ENCODE peak calls at places on chromosomes 11 and 22, in four cellular contexts. One of them, this sample, is unnamed.

GRCh38 chr22:40728731-40729189 is 49.5 kb downstream of the MCHR1 start:
- DNase-seq in NCI-H774: no peak
- DNase-seq in Right ventricle myocardium inferior: no peak
- DNase-seq in activated CD4-positive, alpha-beta T cell treated with anti-CD3 and anti-CD28 coated beads, Interleukin-2, amount 50 U/mL, for 1 hour: peak; percentile 70
- DNase-seq in this sample: no peak

GRCh38 chr11:746289-747175 is 732 bp upstream of the TALDO1 start:
- DNase-seq in NCI-H774: no peak
- DNase-seq in Right ventricle myocardium inferior: no peak
- DNase-seq in activated CD4-positive, alpha-beta T cell treated with anti-CD3 and anti-CD28 coated beads, Interleukin-2, amount 50 U/mL, for 1 hour: peak; percentile 14
- DNase-seq in this sample: no peak

GRCh38 chr11:115808351-115808940 is 304.2 kb upstream of the CADM1 start:
- DNase-seq in NCI-H774: no peak
- DNase-seq in Right ventricle myocardium inferior: no peak
- DNase-seq in activated CD4-positive, alpha-beta T cell treated with anti-CD3 and anti-CD28 coated beads, Interleukin-2, amount 50 U/mL, for 1 hour: no peak
- DNase-seq in this sample: no peak

GRCh38 chr11:116787786-116788486 is at the start of gene ZPR1:
- DNase-seq in NCI-H774: peak; percentile 77
- DNase-seq in Right ventricle myocardium inferior: peak; percentile 94
- DNase-seq in activated CD4-positive, alpha-beta T cell treated with anti-CD3 and anti-CD28 coated beads, Interleukin-2, amount 50 U/mL, for 1 hour: peak; percentile 85
- DNase-seq in this sample: peak; percentile 93

GRCh38 chr22:36365020-36365411 is 22.8 kb downstream of the MYH9 start:
- DNase-seq in NCI-H774: no peak
- DNase-seq in Right ventricle myocardium inferior: peak; percentile 68
- DNase-seq in activated CD4-positive, alpha-beta T cell treated with anti-CD3 and anti-CD28 coated beads, Interleukin-2, amount 50 U/mL, for 1 hour: peak; percentile 87
- DNase-seq in this sample: peak; percentile 92

GRCh38 chr11:9753031-9753430 is 89.2 kb downstream of the SWAP70 start:
- DNase-seq in NCI-H774: no peak
- DNase-seq in Right ventricle myocardium inferior: no peak
- DNase-seq in activated CD4-positive, alpha-beta T cell treated with anti-CD3 and anti-CD28 coated beads, Interleukin-2, amount 50 U/mL, for 1 hour: no peak
- DNase-seq in this sample: no peak

GRCh38 chr11:103958475-103959215 is 77.8 kb upstream of the DDI1 start:
- DNase-seq in NCI-H774: no peak
- DNase-seq in Right ventricle myocardium inferior: no peak
- DNase-seq in activated CD4-positive, alpha-beta T cell treated with anti-CD3 and anti-CD28 coated beads, Interleukin-2, amount 50 U/mL, for 1 hour: no peak
- DNase-seq in this sample: no peak

GRCh38 chr11:112343368-112344039 is 82.8 kb upstream of the PLET1 start:
- DNase-seq in NCI-H774: peak; percentile 73
- DNase-seq in Right ventricle myocardium inferior: no peak
- DNase-seq in activated CD4-positive, alpha-beta T cell treated with anti-CD3 and anti-CD28 coated beads, Interleukin-2, amount 50 U/mL, for 1 hour: no peak
- DNase-seq in this sample: no peak

GRCh38 chr11:65224939-65225283 is 36.9 kb upstream of the POLA2 start:
- DNase-seq in NCI-H774: no peak
- DNase-seq in Right ventricle myocardium inferior: no peak
- DNase-seq in activated CD4-positive, alpha-beta T cell treated with anti-CD3 and anti-CD28 coated beads, Interleukin-2, amount 50 U/mL, for 1 hour: no peak
- DNase-seq in this sample: no peak

GRCh38 chr22:50089231-50090140 is at the start of gene MOV10L1:
- DNase-seq in NCI-H774: no peak
- DNase-seq in Right ventricle myocardium inferior: no peak
- DNase-seq in activated CD4-positive, alpha-beta T cell treated with anti-CD3 and anti-CD28 coated beads, Interleukin-2, amount 50 U/mL, for 1 hour: no peak
- DNase-seq in this sample: no peak

GRCh38 chr22:32539631-32540449 is 65.2 kb downstream of the FBXO7 start:
- DNase-seq in NCI-H774: no peak
- DNase-seq in Right ventricle myocardium inferior: no peak
- DNase-seq in activated CD4-positive, alpha-beta T cell treated with anti-CD3 and anti-CD28 coated beads, Interleukin-2, amount 50 U/mL, for 1 hour: no peak
- DNase-seq in this sample: no peak

GRCh38 chr11:15525582-15525981 is 410.9 kb downstream of the INSC start:
- DNase-seq in NCI-H774: no peak
- DNase-seq in Right ventricle myocardium inferior: no peak
- DNase-seq in activated CD4-positive, alpha-beta T cell treated with anti-CD3 and anti-CD28 coated beads, Interleukin-2, amount 50 U/mL, for 1 hour: no peak
- DNase-seq in this sample: no peak

GRCh38 chr11:132171031-132171430 is 800.6 kb downstream of the NTM start:
- DNase-seq in NCI-H774: no peak
- DNase-seq in Right ventricle myocardium inferior: no peak
- DNase-seq in activated CD4-positive, alpha-beta T cell treated with anti-CD3 and anti-CD28 coated beads, Interleukin-2, amount 50 U/mL, for 1 hour: no peak
- DNase-seq in this sample: no peak

GRCh38 chr11:121207485-121208115 is 85.0 kb upstream of the SC5D start:
- DNase-seq in NCI-H774: no peak
- DNase-seq in Right ventricle myocardium inferior: no peak
- DNase-seq in activated CD4-positive, alpha-beta T cell treated with anti-CD3 and anti-CD28 coated beads, Interleukin-2, amount 50 U/mL, for 1 hour: no peak
- DNase-seq in this sample: no peak

GRCh38 chr22:45210577-45211431 is 29.9 kb downstream of the KIAA0930 start:
- DNase-seq in NCI-H774: no peak
- DNase-seq in Right ventricle myocardium inferior: no peak
- DNase-seq in activated CD4-positive, alpha-beta T cell treated with anti-CD3 and anti-CD28 coated beads, Interleukin-2, amount 50 U/mL, for 1 hour: no peak
- DNase-seq in this sample: peak; percentile 55

GRCh38 chr11:2776351-2777061 is 76.7 kb upstream of the KCNQ1OT1 start:
- DNase-seq in NCI-H774: no peak
- DNase-seq in Right ventricle myocardium inferior: peak; percentile 63
- DNase-seq in activated CD4-positive, alpha-beta T cell treated with anti-CD3 and anti-CD28 coated beads, Interleukin-2, amount 50 U/mL, for 1 hour: no peak
- DNase-seq in this sample: peak; percentile 62

GRCh38 chr11:45336136-45336535 is 50.0 kb upstream of the SYT13 start:
- DNase-seq in NCI-H774: no peak
- DNase-seq in Right ventricle myocardium inferior: no peak
- DNase-seq in activated CD4-positive, alpha-beta T cell treated with anti-CD3 and anti-CD28 coated beads, Interleukin-2, amount 50 U/mL, for 1 hour: no peak
- DNase-seq in this sample: no peak

This sample was measured in kidney.